ENCODE peak calls at places on chromosomes 6 and 20, in seven cellular contexts. C, P, L, X, U, Q and A are unnamed samples.

GRCh38 chr6:85574932-85575598 is 18.6 kb downstream of the SNX14 start:
- DNase-seq in C (no peak), P (no peak), L (no peak), X (no peak), U (no peak), Q (no peak), A (no peak)

GRCh38 chr6:85464722-85465150 is 14.9 kb downstream of the NT5E start:
- DNase-seq in C (no peak), P (no peak), L (peak), X (peak), U (no peak), Q (no peak), A (no peak)

GRCh38 chr6:142313284-142313683 is 11.5 kb downstream of the ADGRG6 start:
- DNase-seq in C (no peak), P (no peak), L (no peak), X (peak), U (no peak), Q (no peak), A (no peak)

GRCh38 chr6:44661221-44661609 is 273.7 kb downstream of the CDC5L start:
- DNase-seq in C (peak), P (no peak), L (no peak), X (no peak), U (no peak), Q (no peak), A (no peak)

GRCh38 chr6:722077-722524 is 29.2 kb upstream of the EXOC2 start:
- DNase-seq in C (peak), P (peak), L (peak), X (peak), U (peak), Q (peak), A (peak)

GRCh38 chr6:33410711-33411631 is at the start of gene PHF1:
- DNase-seq in C (peak), P (no peak), L (peak), X (peak), U (peak), Q (peak), A (peak)

GRCh38 chr20:44326391-44327159 is 10.3 kb upstream of the R3HDML start:
- DNase-seq in C (no peak), P (no peak), L (no peak), X (no peak), U (peak), Q (no peak), A (no peak)

GRCh38 chr20:59985864-59986263 is 27.6 kb downstream of the CDH26 start:
- DNase-seq in C (no peak), P (no peak), L (no peak), X (no peak), U (no peak), Q (no peak), A (peak)

GRCh38 chr6:2432258-2432657 is 186.9 kb upstream of the GMDS start:
- DNase-seq in C (no peak), P (no peak), L (peak), X (peak), U (no peak), Q (no peak), A (no peak)

GRCh38 chr6:34839696-34840352 is 47.9 kb downstream of the BLTP3A start:
- DNase-seq in C (no peak), P (no peak), L (no peak), X (no peak), U (peak), Q (no peak), A (no peak)

GRCh38 chr6:113281014-113281810 is 575.9 kb upstream of the MARCKS start:
- DNase-seq in C (no peak), P (no peak), L (no peak), X (peak), U (no peak), Q (no peak), A (no peak)

GRCh38 chr6:30670760-30671527 is 1.9 kb downstream of the DHX16 start:
- DNase-seq in C (no peak), P (no peak), L (no peak), X (no peak), U (peak), Q (peak), A (no peak)

GRCh38 chr6:137820425-137820824 is 46.6 kb upstream of the TNFAIP3 start:
- DNase-seq in C (no peak), P (no peak), L (no peak), X (peak), U (no peak), Q (no peak), A (no peak)

GRCh38 chr6:91130126-91130525 is 543.3 kb upstream of the MAP3K7 start:
- DNase-seq in C (no peak), P (no peak), L (no peak), X (no peak), U (no peak), Q (no peak), A (no peak)

GRCh38 chr6:131007286-131007685 is 55.8 kb downstream of the EPB41L2 start:
- DNase-seq in C (no peak), P (no peak), L (no peak), X (no peak), U (no peak), Q (no peak), A (no peak)

GRCh38 chr20:59723108-59723500 is 118.8 kb downstream of the PHACTR3 start:
- DNase-seq in C (no peak), P (no peak), L (no peak), X (no peak), U (no peak), Q (no peak), A (peak)

GRCh38 chr20:33787253-33787891 is 23.8 kb upstream of the CHMP4B start:
- DNase-seq in C (no peak), P (no peak), L (no peak), X (no peak), U (no peak), Q (no peak), A (no peak)

GRCh38 chr6:40536442-40536841 is 50.7 kb downstream of the LRFN2 start:
- DNase-seq in C (no peak), P (no peak), L (no peak), X (peak), U (peak), Q (no peak), A (no peak)

GRCh38 chr20:20331796-20332195 is 36.1 kb upstream of the INSM1 start:
- DNase-seq in C (no peak), P (no peak), L (no peak), X (no peak), U (no peak), Q (no peak), A (peak)

GRCh38 chr20:5039255-5039657 is 37.9 kb upstream of the SLC23A2 start:
- DNase-seq in C (no peak), P (no peak), L (no peak), X (no peak), U (no peak), Q (no peak), A (no peak)

GRCh38 chr6:41466437-41466990 is 79.7 kb upstream of the FOXP4 start:
- DNase-seq in C (no peak), P (no peak), L (no peak), X (peak), U (no peak), Q (no peak), A (no peak)

GRCh38 chr6:122007366-122007765 is 392.1 kb upstream of the HSF2 start:
- DNase-seq in C (no peak), P (no peak), L (peak), X (peak), U (no peak), Q (no peak), A (no peak)

GRCh38 chr6:52407467-52407866 is 12.7 kb upstream of the EFHC1 start:
- DNase-seq in C (no peak), P (no peak), L (no peak), X (peak), U (peak), Q (no peak), A (peak)

GRCh38 chr6:157688960-157689599 is 134.0 kb upstream of the SNX9 start:
- DNase-seq in C (no peak), P (no peak), L (no peak), X (peak), U (peak), Q (no peak), A (no peak)

GRCh38 chr6:90411292-90411781 is 114.7 kb upstream of the BACH2 start:
- DNase-seq in C (no peak), P (no peak), L (no peak), X (no peak), U (no peak), Q (no peak), A (no peak)

GRCh38 chr6:69866351-69867074 is at the start of gene COL19A1:
- DNase-seq in C (no peak), P (no peak), L (no peak), X (no peak), U (no peak), Q (peak), A (no peak)

GRCh38 chr6:129206761-129207330 is 323.9 kb downstream of the LAMA2 start:
- DNase-seq in C (no peak), P (no peak), L (no peak), X (no peak), U (no peak), Q (no peak), A (no peak)

GRCh38 chr6:134757911-134758361 is 192.0 kb downstream of the ALDH8A1 start:
- DNase-seq in C (no peak), P (no peak), L (no peak), X (peak), U (no peak), Q (no peak), A (no peak)

GRCh38 chr20:41425180-41425884 is 58.7 kb upstream of the EMILIN3 start:
- DNase-seq in C (no peak), P (no peak), L (no peak), X (peak), U (peak), Q (no peak), A (no peak)

GRCh38 chr20:24208652-24209051 is 220.1 kb upstream of the GGTLC1 start:
- DNase-seq in C (no peak), P (no peak), L (no peak), X (no peak), U (no peak), Q (no peak), A (no peak)

GRCh38 chr6:135195522-135195921 is 14.4 kb downstream of the MYB start:
- DNase-seq in C (no peak), P (no peak), L (no peak), X (no peak), U (peak), Q (no peak), A (no peak)

GRCh38 chr6:139288496-139289040 is 3.2 kb downstream of the TXLNB start:
- DNase-seq in C (no peak), P (no peak), L (no peak), X (no peak), U (no peak), Q (no peak), A (no peak)

GRCh38 chr6:71168233-71168765 is 120.3 kb upstream of the OGFRL1 start:
- DNase-seq in C (no peak), P (no peak), L (no peak), X (peak), U (no peak), Q (no peak), A (no peak)

GRCh38 chr20:34896086-34896551 is 19.7 kb downstream of the ACSS2 start:
- DNase-seq in C (no peak), P (no peak), L (no peak), X (no peak), U (no peak), Q (no peak), A (no peak)

GRCh38 chr20:48295445-48295903 is 510.2 kb upstream of the SULF2 start:
- DNase-seq in C (no peak), P (no peak), L (peak), X (peak), U (no peak), Q (no peak), A (no peak)

GRCh38 chr6:52495859-52496396 is 75.8 kb downstream of the EFHC1 start:
- DNase-seq in C (no peak), P (no peak), L (no peak), X (no peak), U (no peak), Q (no peak), A (no peak)

GRCh38 chr6:158635427-158636073 is 9.0 kb downstream of the DYNLT1 start:
- DNase-seq in C (no peak), P (no peak), L (no peak), X (no peak), U (no peak), Q (no peak), A (no peak)

GRCh38 chr6:47083586-47084047 is 41.5 kb upstream of the ADGRF1 start:
- DNase-seq in C (peak), P (peak), L (peak), X (peak), U (no peak), Q (peak), A (peak)

GRCh38 chr6:56348578-56348977 is 101.2 kb upstream of the COL21A1 start:
- DNase-seq in C (no peak), P (no peak), L (no peak), X (peak), U (no peak), Q (no peak), A (no peak)

GRCh38 chr6:28729501-28730402 is 194.0 kb downstream of the TRIM27 start:
- DNase-seq in C (no peak), P (no peak), L (no peak), X (no peak), U (no peak), Q (no peak), A (no peak)

GRCh38 chr6:43016166-43016915 is 2.3 kb downstream of the KLHDC3 start:
- DNase-seq in C (no peak), P (no peak), L (no peak), X (no peak), U (no peak), Q (no peak), A (peak)
- H3K27ac ChIP-seq in C (no peak), P (no peak), L (no peak), X (peak), U (peak), Q (no peak), A (no peak)

GRCh38 chr20:63292292-63292701 is 689 bp upstream of the COL20A1 start:
- DNase-seq in C (no peak), P (no peak), L (no peak), X (no peak), U (no peak), Q (no peak), A (no peak)
- H3K27ac ChIP-seq in C (no peak), P (no peak), L (no peak), X (no peak), U (no peak), Q (no peak), A (no peak)

GRCh38 chr6:32244270-32244669 is 20.4 kb upstream of the NOTCH4 start:
- DNase-seq in C (no peak), P (peak), L (no peak), X (peak), U (no peak), Q (no peak), A (no peak)

GRCh38 chr6:32244946-32245398 is 21.1 kb upstream of the NOTCH4 start:
- DNase-seq in C (peak), P (peak), L (peak), X (peak), U (peak), Q (peak), A (peak)

GRCh38 chr6:32240686-32241085 is 16.8 kb upstream of the NOTCH4 start:
- DNase-seq in C (no peak), P (no peak), L (no peak), X (no peak), U (no peak), Q (no peak), A (peak)

DNA sequence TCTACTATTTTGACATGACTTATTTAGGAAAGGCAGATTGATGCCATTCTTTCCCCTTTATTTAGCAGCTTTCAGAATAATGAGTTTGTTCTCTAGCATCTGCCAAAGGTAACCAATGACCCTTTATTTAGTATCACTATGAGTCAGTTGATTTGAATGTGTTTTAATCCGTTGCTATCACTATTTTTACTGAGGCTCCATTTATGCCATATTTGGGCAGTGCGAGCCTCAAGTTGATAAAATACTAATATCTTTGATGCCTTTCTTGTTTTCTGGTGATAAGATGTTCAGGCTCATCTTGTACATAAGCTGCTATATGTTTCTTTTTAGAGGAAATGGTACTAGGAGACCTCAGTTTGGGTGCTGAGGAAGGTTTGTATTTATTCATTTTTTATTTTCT is 15.6 kb upstream of the NOTCH4 start:
- DNase-seq in C (no peak), P (no peak), L (no peak), X (no peak), U (no peak), Q (no peak), A (peak)
- H3K27ac ChIP-seq in C (no peak), P (no peak), L (no peak), X (no peak), U (no peak), Q (no peak), A (no peak)

DNA sequence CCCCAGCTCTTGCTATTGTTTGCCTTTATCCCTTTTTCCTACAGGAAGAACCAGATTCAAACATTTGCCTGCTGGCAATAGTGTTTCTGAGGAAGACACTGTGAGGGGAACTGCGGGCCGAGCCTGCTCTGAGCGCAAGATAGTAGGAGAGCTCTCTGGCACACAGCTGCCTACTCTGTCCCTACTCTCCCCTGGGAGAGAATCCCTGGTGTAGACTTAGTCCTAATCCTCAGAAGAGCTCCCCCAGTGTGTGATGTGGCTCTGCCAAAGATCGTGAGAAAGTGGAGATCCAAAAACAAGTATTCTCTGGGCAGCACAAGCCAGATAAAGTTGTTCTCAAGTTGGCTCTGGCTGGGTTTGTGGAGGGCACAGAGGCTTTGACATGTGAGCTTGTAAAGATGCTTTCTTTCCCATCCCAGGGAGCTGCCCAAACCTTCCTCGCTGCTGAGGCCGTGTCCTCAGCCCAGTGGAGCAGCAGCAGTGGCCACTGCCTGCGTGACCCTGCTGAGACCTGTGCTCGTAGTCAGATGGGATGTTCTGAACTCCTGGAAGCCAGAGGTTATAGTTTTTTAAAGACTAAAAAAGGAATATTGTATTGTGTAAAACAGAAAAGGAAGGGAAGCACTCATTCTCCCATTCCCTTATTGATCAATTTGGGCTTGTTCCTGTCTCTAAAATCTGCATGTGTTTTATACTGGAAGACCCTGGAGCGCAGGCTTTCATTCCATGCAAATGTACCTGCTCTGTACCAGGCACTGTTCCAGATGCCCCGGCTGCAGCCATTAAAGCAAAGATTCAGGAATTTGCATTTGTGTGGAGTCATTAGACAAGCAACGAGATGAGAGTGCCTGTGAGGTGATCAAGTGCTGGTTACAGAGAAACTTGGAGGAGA is 30.7 kb downstream of the PNLDC1 start:
- DNase-seq in C (no peak), P (no peak), L (no peak), X (no peak), U (no peak), Q (no peak), A (no peak)
- H3K27ac ChIP-seq in C (no peak), P (no peak), L (no peak), X (no peak), U (no peak), Q (no peak), A (no peak)

DNA sequence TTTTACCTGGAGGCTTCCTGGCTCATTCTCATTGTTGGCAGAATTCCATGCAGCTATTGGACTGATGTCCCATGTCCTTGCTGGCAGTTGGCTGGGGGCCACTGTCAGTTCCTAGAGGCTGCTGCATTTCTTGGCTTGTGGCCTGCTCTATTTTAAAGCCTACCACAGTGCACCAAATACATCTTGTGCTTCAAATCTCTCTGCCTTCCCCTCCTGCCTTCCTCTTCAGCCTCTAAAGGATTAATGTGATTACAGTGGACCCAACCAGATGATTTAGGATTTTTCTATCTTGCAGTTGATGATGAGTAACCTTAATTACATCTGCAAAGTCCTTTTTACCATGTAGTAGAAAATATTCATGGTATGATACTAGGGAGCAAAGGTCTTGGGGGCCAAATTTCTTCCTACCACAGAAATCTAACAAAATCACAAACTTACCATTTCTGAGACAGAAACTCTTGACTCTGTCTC is 81.9 kb downstream of the FIG4 start:
- DNase-seq in C (no peak), P (no peak), L (no peak), X (no peak), U (no peak), Q (no peak), A (no peak)
- H3K27ac ChIP-seq in C (no peak), P (no peak), L (no peak), X (no peak), U (no peak), Q (no peak), A (no peak)